ENCODE peak calls at places on chromosome 2, in five cellular contexts. X, J, Y, C and F are unnamed samples.

GRCh38 chr2:67259581-67260347 is 137.4 kb upstream of the ETAA1 start:
- DNase-seq in J (peak), Y (no peak), C (peak), X (peak), F (peak)

GRCh38 chr2:216497808-216498366 is 757 bp upstream of the RPL37A start:
- DNase-seq in J (no peak), Y (no peak), C (no peak), X (no peak), F (no peak)

GRCh38 chr2:3040066-3040428 is 337.6 kb downstream of the EIPR1 start:
- DNase-seq in J (no peak), X (no peak), C (no peak), Y (no peak), F (no peak)

GRCh38 chr2:55160422-55160821 is 71.7 kb downstream of the CLHC1 start:
- DNase-seq in C (no peak), Y (no peak), X (no peak), J (no peak), F (peak)

GRCh38 chr2:45729753-45730512 is 78.5 kb downstream of the PRKCE start:
- DNase-seq in X (peak), Y (no peak), C (peak), J (no peak), F (no peak)

GRCh38 chr2:96931461-96931860 is 54.9 kb downstream of the FAM178B start:
- DNase-seq in Y (no peak), X (no peak), J (no peak), C (no peak), F (no peak)

GRCh38 chr2:224436634-224437033 is 34.7 kb upstream of the FAM124B start:
- DNase-seq in Y (no peak), J (no peak), C (no peak), X (peak), F (no peak)

GRCh38 chr2:33583194-33583938 is 15.7 kb downstream of the FAM98A start:
- DNase-seq in Y (no peak), C (peak), J (peak), X (peak), F (peak)

GRCh38 chr2:213161759-213162514 is 10.5 kb upstream of the IKZF2 start:
- DNase-seq in X (peak), J (no peak), C (peak), Y (no peak), F (no peak)

GRCh38 chr2:96788393-96789244 is 27.4 kb upstream of the CNNM3 start:
- DNase-seq in C (peak), Y (no peak), J (peak), X (peak), F (peak)

GRCh38 chr2:237304763-237305514 is 109.0 kb downstream of the COL6A3 start:
- DNase-seq in Y (no peak), X (peak), C (peak), J (no peak), F (no peak)

GRCh38 chr2:122062506-122062905 is 307.1 kb downstream of the TSN start:
- DNase-seq in Y (no peak), X (no peak), J (no peak), C (no peak), F (no peak)

GRCh38 chr2:80233333-80233732 is 71.2 kb downstream of the LRRTM1 start:
- DNase-seq in J (peak), X (no peak), C (no peak), Y (no peak), F (no peak)

GRCh38 chr2:24049485-24050021 is at the start of gene FKBP1B:
- DNase-seq in Y (peak), C (peak), J (peak), X (peak), F (peak)

GRCh38 chr2:118530976-118531375 is 316.5 kb downstream of the EN1 start:
- DNase-seq in X (no peak), J (no peak), Y (no peak), C (peak), F (no peak)

GRCh38 chr2:95328386-95329125 is 31.4 kb downstream of the KCNIP3 start:
- DNase-seq in X (peak), Y (no peak), J (no peak), C (no peak), F (no peak)

GRCh38 chr2:120958623-120959366 is 223.1 kb downstream of the GLI2 start:
- DNase-seq in X (no peak), Y (no peak), J (peak), C (no peak), F (no peak)

GRCh38 chr2:137508739-137509384 is 455.4 kb upstream of the HNMT start:
- DNase-seq in Y (no peak), X (no peak), C (no peak), J (no peak), F (no peak)

GRCh38 chr2:240912878-240913809 is 7.0 kb downstream of the CROCC2 start:
- DNase-seq in C (no peak), J (no peak), X (no peak), Y (no peak), F (no peak)

GRCh38 chr2:127420039-127420864 is 2.0 kb downstream of the PROC start:
- DNase-seq in Y (no peak), J (no peak), X (no peak), C (no peak), F (no peak)

GRCh38 chr2:173021939-173022371 is 53.7 kb upstream of the MAP3K20 start:
- DNase-seq in C (peak), Y (no peak), X (peak), J (peak), F (peak)

GRCh38 chr2:44796771-44797170 is 144.7 kb upstream of the SIX3 start:
- DNase-seq in J (no peak), X (no peak), C (no peak), Y (no peak), F (no peak)

GRCh38 chr2:240432820-240433801 is 2.4 kb upstream of the GPC1 start:
- DNase-seq in X (no peak), C (no peak), J (no peak), Y (no peak), F (no peak)

GRCh38 chr2:120262150-120262549 is 9.5 kb downstream of the RALB start:
- DNase-seq in X (no peak), Y (no peak), C (no peak), J (no peak), F (no peak)

GRCh38 chr2:39156107-39156506 is 35.3 kb upstream of the SOS1 start:
- DNase-seq in Y (no peak), X (peak), J (no peak), C (no peak), F (no peak)

GRCh38 chr2:23533014-23533730 is 148.2 kb downstream of the KLHL29 start:
- DNase-seq in C (no peak), X (no peak), Y (no peak), J (no peak), F (no peak)

GRCh38 chr2:234496835-234497591 is at the start of gene ARL4C:
- DNase-seq in C (peak), X (peak), J (peak), Y (peak), F (peak)

DNA sequence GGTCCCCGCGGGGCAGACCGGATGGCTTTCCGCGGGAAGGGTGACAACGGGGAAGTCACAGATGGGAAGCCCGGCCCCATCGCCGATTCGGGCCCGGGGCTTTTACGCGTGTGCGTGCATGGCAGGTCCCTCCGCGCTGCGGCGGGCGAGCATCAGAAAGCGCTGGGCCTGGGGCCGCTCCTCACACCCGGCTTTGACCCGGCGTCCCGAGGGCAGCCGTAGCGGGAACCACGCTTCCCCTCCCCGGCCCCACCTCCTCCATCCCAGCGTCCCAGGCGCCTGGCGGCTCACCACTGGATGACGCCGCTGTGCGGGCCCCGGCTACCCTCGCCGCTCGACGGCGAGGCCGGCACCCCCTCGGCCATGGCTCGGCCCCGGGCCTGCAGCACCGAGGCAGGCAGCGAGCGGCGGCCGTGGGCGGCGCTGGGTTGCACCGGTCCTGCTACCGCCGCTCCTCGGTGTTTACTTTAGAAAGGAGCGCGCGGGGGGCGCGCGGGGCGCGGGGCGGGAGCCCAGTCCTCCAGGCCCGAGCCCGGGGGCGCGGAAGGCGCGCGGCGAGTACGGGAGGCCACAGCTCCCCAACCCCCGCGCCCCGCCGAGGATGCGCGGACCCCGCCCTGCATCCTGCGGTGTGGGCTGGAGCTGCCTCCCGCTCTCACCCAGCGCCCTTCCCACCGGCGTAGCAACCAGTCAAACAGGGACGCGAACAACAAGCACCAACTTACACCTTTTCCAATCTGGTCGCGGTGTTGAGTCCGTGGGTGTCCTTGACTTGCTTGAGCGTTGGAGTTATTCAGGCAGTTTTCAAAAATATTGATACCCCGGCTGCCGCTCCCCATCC is 781 bp downstream of the RFX8 start:
- DNase-seq in C (peak), Y (peak), J (peak), X (peak), F (peak)
- H3K4me3 ChIP-seq in C (peak), Y (peak), J (peak), X (peak), F (no peak)

GRCh38 chr2:207463996-207464395 is 65.8 kb upstream of the CREB1 start:
- DNase-seq in C (no peak), X (no peak), Y (no peak), J (no peak), F (no peak)
- H3K4me3 ChIP-seq in C (no peak), X (no peak), Y (no peak), J (no peak), F (no peak)

DNA sequence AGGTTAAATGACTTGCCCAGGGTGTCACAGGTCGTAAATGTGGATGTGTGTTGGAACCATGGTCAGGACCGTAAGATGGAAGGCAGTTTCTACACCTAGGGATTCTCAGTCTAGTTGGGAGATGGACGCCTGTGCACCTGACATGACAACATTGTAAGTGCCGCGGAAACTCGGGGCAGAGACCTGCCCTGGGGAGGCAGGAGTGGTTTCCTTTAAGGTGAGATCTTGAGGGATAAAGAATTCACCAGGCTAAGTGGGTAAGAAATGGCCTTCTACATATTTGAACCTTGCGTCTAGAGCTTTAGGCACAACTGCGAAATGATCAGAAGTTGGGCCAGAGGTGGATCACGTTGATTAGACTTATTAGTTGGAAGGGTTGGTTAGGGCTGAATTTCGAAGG is 1.6 kb downstream of the DGKD start:
- DNase-seq in X (no peak), Y (no peak), C (no peak), J (no peak), F (no peak)
- H3K4me3 ChIP-seq in X (no peak), Y (peak), C (no peak), J (no peak), F (no peak)

DNA sequence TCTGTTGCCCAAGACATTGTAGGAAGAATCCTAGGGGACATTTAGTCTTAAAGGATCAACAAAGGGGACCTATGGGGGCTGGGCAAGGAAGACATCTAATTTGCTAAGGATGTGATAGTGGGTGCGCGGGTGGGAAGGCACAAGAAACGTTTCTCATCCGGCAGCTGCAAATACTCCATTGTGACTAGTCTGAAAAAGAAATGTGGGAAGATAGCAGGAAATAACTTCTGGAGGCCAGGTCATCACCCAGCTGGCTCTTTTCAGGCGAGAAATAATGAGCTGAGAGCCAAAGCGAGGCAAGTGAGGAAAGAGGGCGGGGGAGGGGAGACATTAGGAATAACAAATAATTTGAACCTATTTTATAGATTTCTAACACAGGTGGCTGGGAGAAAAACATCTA is 70.3 kb upstream of the NCK2 start:
- DNase-seq in C (no peak), X (peak), J (no peak), Y (no peak), F (no peak)
- H3K4me3 ChIP-seq in C (no peak), X (no peak), J (no peak), Y (no peak), F (no peak)

GRCh38 chr2:134717706-134718094 is 1.1 kb downstream of the TMEM163 start:
- DNase-seq in J (no peak), Y (no peak), X (no peak), C (no peak), F (no peak)
- H3K4me3 ChIP-seq in J (peak), Y (no peak), X (no peak), C (no peak), F (peak)

DNA sequence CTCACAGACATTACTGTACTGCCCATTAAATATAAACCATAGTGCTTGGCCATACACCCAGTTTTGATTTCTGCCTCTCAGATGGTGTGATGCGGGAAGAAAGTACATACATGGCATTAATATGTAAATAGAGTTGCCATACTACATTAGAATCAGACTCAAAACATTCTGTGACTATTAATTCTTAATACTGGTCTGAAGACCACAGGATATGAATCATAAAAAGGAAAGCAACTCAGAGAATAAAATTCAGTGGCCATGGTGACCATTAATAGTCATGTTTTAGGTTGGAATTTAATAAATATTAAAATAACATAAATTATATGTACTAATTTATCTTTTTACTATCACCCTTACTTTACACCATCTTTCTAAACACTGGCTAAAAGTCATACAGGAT is 33.0 kb upstream of the WDR75 start:
- DNase-seq in J (peak), C (no peak), X (peak), Y (no peak), F (no peak)
- H3K4me3 ChIP-seq in J (peak), C (no peak), X (no peak), Y (no peak), F (no peak)

GRCh38 chr2:228507231-228507824 is 325.8 kb upstream of the SPHKAP start:
- DNase-seq in X (no peak), J (no peak), C (no peak), Y (no peak), F (no peak)
- H3K4me3 ChIP-seq in X (no peak), J (no peak), C (no peak), Y (no peak), F (no peak)

DNA sequence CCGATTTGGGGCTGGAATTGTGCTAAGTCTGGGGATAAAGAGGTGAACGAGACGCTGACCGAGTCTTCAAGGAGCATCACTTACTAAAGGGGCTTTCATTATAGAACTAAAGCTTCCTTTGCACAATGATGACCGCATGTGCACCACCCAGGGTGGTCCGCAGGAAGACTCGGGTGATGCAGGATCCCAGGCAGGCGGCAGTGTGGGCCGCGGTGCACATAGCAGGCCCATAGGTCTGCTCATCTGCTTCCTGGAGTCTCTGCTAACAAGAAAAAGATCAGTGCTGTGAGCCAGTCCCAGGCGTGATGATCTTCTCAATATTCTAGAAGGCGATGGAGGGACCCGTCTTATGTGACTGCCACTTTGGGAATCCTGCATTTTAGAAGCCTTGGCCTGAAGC is 122.8 kb downstream of the PXDN start:
- DNase-seq in X (no peak), J (no peak), C (no peak), Y (no peak), F (no peak)
- H3K4me3 ChIP-seq in X (no peak), J (no peak), C (no peak), Y (no peak), F (no peak)

GRCh38 chr2:11777066-11777782 is 30.8 kb downstream of the LPIN1 start:
- DNase-seq in X (no peak), Y (no peak), J (no peak), C (no peak), F (no peak)

GRCh38 chr2:11777886-11778415 is 31.5 kb downstream of the LPIN1 start:
- DNase-seq in X (no peak), J (no peak), Y (no peak), C (no peak), F (no peak)

GRCh38 chr2:11781624-11782023 is 35.2 kb downstream of the LPIN1 start:
- DNase-seq in J (no peak), C (no peak), Y (no peak), X (peak), F (no peak)

GRCh38 chr2:11775384-11775783 is 29.0 kb downstream of the LPIN1 start:
- DNase-seq in X (peak), C (no peak), J (no peak), Y (no peak), F (no peak)

DNA sequence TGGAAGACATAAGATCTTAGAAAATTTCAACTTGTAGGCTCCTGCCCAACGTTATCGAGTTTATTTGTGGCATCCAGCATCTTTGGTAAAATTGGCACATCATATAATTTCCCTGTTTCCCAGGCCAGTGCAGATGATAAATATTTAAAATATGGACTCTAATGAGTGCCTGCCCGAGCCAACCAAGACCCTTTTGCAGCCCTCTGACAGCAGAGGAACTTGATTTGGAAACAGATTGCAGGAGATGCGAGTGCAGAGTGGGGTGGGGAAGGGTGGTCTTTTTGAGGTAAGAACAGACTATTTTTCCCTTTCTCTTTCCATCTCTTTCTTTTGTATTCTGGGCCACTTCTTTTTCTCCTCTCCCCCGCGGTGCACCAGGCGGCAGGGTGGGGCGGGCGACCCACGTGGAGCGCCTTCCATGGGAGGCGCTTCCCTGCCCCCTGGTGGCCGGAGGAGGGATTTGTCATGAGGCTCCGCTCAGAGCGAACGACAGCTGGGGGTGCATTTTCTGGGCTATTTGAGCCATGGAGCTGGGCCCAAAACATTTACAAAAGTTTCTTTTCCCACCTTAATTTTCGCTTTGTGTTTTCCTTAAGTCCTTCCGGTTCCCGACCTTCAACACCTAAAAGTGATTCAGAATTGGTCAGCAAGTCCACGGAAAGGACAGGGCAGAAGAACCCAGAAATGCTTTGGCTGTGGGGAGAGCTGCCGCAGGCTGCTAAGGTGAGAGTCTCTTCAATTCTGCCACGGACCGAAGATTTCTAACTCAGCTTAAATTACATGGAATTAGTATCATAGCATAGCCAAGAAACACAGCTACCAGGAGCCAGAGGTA is 32.7 kb downstream of the LPIN1 start:
- DNase-seq in Y (peak), X (peak), J (peak), C (peak), F (peak)
- H3K4me3 ChIP-seq in Y (peak), X (peak), J (no peak), C (no peak), F (no peak)

DNA sequence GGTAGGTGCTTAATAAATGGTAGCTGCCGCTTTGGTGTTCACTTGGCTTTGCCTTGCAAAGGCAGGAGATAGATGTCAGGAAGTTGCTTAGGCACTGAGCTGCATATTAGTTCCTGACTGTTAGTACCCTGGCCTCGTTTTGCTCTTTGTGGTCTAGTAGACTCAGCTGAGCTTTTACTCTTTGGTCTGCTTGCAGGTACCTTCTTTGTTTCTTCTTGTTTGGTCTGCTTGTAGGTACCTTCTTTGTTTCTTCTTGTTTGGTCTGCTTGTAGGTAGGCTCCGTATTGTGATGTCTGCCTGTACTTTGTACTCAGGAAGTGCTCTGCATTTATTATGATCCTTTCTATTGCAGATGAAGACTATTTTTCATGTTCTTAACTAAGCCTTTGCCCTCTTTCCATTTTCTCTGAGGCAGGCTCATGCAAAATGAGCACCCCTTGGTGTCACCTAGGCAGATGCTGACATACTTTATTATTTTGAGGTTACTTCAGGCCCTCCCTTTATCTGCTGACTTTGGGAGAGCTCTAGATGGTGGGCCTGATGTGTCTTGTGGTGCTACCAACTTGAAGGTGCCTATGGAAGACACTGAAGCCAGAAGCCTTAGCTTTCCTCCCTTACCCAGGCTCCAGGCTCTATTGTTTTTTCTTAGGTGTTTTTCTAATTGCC is 6.0 kb downstream of the RPIA start:
- DNase-seq in J (no peak), Y (no peak), X (no peak), C (no peak), F (no peak)
- H3K4me3 ChIP-seq in J (no peak), Y (peak), X (no peak), C (no peak), F (no peak)